ENCODE peak calls at places on chromosomes 1 and 21, in six cellular contexts. V is A549; T is stimulated activated CD4-positive, alpha-beta T cell treated with anti-CD3 and anti-CD28 coated beads, Interleukin-1b, Interleukin-23, amount 100 ng/mL, for 24 hours; J is SHP77 treated with DMSO at 0.1 percent for 48 hours; L is GM03348; G is naive thymus-derived CD8-positive, alpha-beta T cell. R is an unnamed sample.

GRCh38 chr1:188937965-188938551 is 1539.6 kb downstream of the BRINP3 start:
- DNase-seq in V (peak), T (no peak), J (no peak), L (no peak), G (no peak), R (no peak)

GRCh38 chr1:36306210-36306901 is at the start of gene SH3D21:
- DNase-seq in V (peak), T (no peak), J (peak), L (peak), G (peak), R (no peak)

GRCh38 chr1:232221790-232222499 is 408.0 kb downstream of the SIPA1L2 start:
- DNase-seq in V (peak), T (no peak), J (no peak), L (no peak), G (no peak), R (no peak)

GRCh38 chr1:39609618-39610331 is 29.7 kb downstream of the HEYL start:
- DNase-seq in V (peak), T (peak), J (peak), L (peak), G (peak), R (peak)

GRCh38 chr21:37073417-37074194 is 552 bp downstream of the TTC3 start:
- DNase-seq in V (peak), T (peak), J (no peak), L (peak), G (peak), R (peak)

GRCh38 chr1:205314986-205315618 is 6.4 kb downstream of the NUAK2 start:
- DNase-seq in V (no peak), T (no peak), J (no peak), L (no peak), G (no peak), R (peak)

GRCh38 chr1:223007250-223007649 is 135.8 kb downstream of the TLR5 start:
- DNase-seq in V (no peak), T (no peak), J (no peak), L (no peak), G (no peak), R (no peak)

GRCh38 chr1:2014726-2015382 is 4.3 kb upstream of the GABRD start:
- DNase-seq in V (no peak), T (no peak), J (no peak), L (no peak), G (no peak), R (no peak)

GRCh38 chr1:75731881-75732280 is 7.4 kb downstream of the ACADM start:
- DNase-seq in V (no peak), T (no peak), J (no peak), L (no peak), G (no peak), R (no peak)